ENCODE peak calls at places on chromosomes 11 and 22, in ten cellular contexts. V is HT1080, S is smooth muscle cell of the brain vasculature, X is left lobe of liver, A is NCI-H345, E is neural progenitor cell, N is epithelial cell of prostate, W is NT2/D1, C is NCI-H1092, T is HuH-7. Y is an unnamed sample.

GRCh38 chr22:32355760-32356159 is 1.9 kb upstream of the RFPL3 start:
- DNase-seq in T (peak), C (peak), X (no peak), E (peak), V (no peak), W (peak), N (no peak), S (no peak), A (no peak), Y (peak)

GRCh38 chr11:46343520-46343919 is 3.7 kb upstream of the DGKZ start:
- DNase-seq in X (no peak), E (no peak), A (no peak), N (no peak), T (no peak), C (no peak), V (no peak), W (no peak), S (no peak), Y (no peak)

GRCh38 chr22:35812600-35812999 is 94.9 kb downstream of the APOL5 start:
- DNase-seq in T (no peak), E (no peak), W (no peak), A (no peak), V (no peak), C (no peak), S (no peak), X (no peak), N (no peak), Y (no peak)

GRCh38 chr22:17831527-17832251 is 57.4 kb upstream of the BID start:
- DNase-seq in N (no peak), V (no peak), W (no peak), S (no peak), E (no peak), T (no peak), C (no peak), X (no peak), A (no peak), Y (no peak)

GRCh38 chr22:43090130-43090789 is 1.1 kb upstream of the TTLL1 start:
- DNase-seq in S (peak), X (peak), V (peak), E (peak), A (peak), C (no peak), W (no peak), N (peak), T (peak), Y (peak)

GRCh38 chr11:70885721-70886305 is 366.6 kb downstream of the SHANK2 start:
- DNase-seq in N (no peak), V (peak), S (no peak), E (no peak), C (no peak), X (no peak), T (no peak), A (peak), W (no peak), Y (no peak)

GRCh38 chr22:30016596-30016995 is 63.7 kb upstream of the HORMAD2 start:
- DNase-seq in C (no peak), A (no peak), X (no peak), W (no peak), V (no peak), E (no peak), T (no peak), S (no peak), N (no peak), Y (no peak)

GRCh38 chr11:37353192-37353591 is 755.2 kb upstream of the RAG2 start:
- DNase-seq in V (no peak), C (no peak), X (no peak), A (no peak), T (no peak), N (no peak), W (no peak), S (no peak), E (no peak), Y (no peak)

GRCh38 chr11:3192511-3193372 is 25.9 kb downstream of the MRGPRG start:
- DNase-seq in T (no peak), W (no peak), X (no peak), A (no peak), E (no peak), V (no peak), C (no peak), S (no peak), N (no peak), Y (no peak)

GRCh38 chr11:17544181-17544622 is at the start of gene USH1C:
- DNase-seq in S (no peak), N (no peak), T (peak), V (no peak), W (no peak), C (no peak), A (no peak), E (peak), X (no peak), Y (no peak)

GRCh38 chr11:78453140-78453935 is 35.7 kb upstream of the GAB2 start:
- DNase-seq in V (no peak), A (no peak), E (no peak), W (no peak), C (no peak), S (no peak), X (no peak), N (no peak), T (no peak), Y (no peak)

GRCh38 chr22:49633010-49633324 is 194.7 kb downstream of the BRD1 start:
- DNase-seq in X (no peak), C (no peak), N (no peak), A (peak), E (peak), W (no peak), S (no peak), T (no peak), V (no peak), Y (peak)

GRCh38 chr22:46331496-46331895 is 4.0 kb upstream of the TRMU start:
- DNase-seq in X (no peak), C (no peak), W (no peak), A (no peak), T (no peak), V (no peak), S (no peak), N (no peak), E (no peak), Y (no peak)

GRCh38 chr11:63917685-63918523 is 940 bp upstream of the RCOR2 start:
- DNase-seq in E (peak), W (peak), C (peak), N (no peak), S (no peak), T (peak), X (no peak), V (no peak), A (peak), Y (peak)

GRCh38 chr11:126636911-126637799 is 281.7 kb downstream of the ST3GAL4 start:
- DNase-seq in S (no peak), A (no peak), V (peak), T (no peak), W (no peak), N (no peak), E (no peak), X (no peak), C (no peak), Y (no peak)

GRCh38 chr11:69084371-69084770 is 35.6 kb downstream of the TPCN2 start:
- DNase-seq in C (no peak), X (no peak), V (no peak), N (no peak), A (no peak), S (no peak), E (no peak), W (no peak), T (no peak), Y (no peak)

GRCh38 chr11:69578167-69578566 is 62.8 kb upstream of the CCND1 start:
- DNase-seq in V (no peak), N (no peak), C (no peak), W (no peak), E (no peak), S (no peak), A (no peak), T (no peak), X (no peak), Y (no peak)

GRCh38 chr11:82978422-82979099 is 77.0 kb downstream of the DDIAS start:
- DNase-seq in E (no peak), A (no peak), N (peak), W (no peak), X (no peak), C (no peak), V (peak), S (no peak), T (no peak), Y (no peak)

GRCh38 chr22:23106906-23107367 is 34.9 kb downstream of the RSPH14 start:
- DNase-seq in N (no peak), E (no peak), X (no peak), V (no peak), C (peak), T (no peak), A (no peak), W (no peak), S (no peak), Y (peak)

GRCh38 chr22:23818541-23818940 is 20.3 kb downstream of the DERL3 start:
- DNase-seq in V (no peak), A (no peak), X (no peak), W (no peak), E (no peak), T (no peak), S (no peak), N (no peak), C (no peak), Y (no peak)

GRCh38 chr11:94553938-94554337 is 10.2 kb downstream of the FUT4 start:
- DNase-seq in N (peak), E (no peak), A (no peak), V (peak), C (peak), T (no peak), X (no peak), W (no peak), S (no peak), Y (no peak)

GRCh38 chr11:106917973-106918372 is 100.3 kb downstream of the GUCY1A2 start:
- DNase-seq in E (peak), A (no peak), N (no peak), V (peak), C (no peak), X (no peak), T (no peak), S (no peak), W (peak), Y (peak)

GRCh38 chr22:49241174-49241851 is 586.4 kb downstream of the BRD1 start:
- DNase-seq in C (no peak), N (no peak), E (no peak), X (no peak), T (no peak), V (no peak), S (no peak), A (no peak), W (no peak), Y (no peak)

GRCh38 chr22:28949788-28950187 is 66.4 kb downstream of the ZNRF3 start:
- DNase-seq in W (no peak), E (no peak), C (no peak), X (no peak), S (no peak), V (no peak), A (no peak), N (no peak), T (no peak), Y (no peak)

GRCh38 chr22:44453441-44454112 is 44.5 kb downstream of the RTL6 start:
- DNase-seq in C (no peak), X (peak), W (no peak), E (no peak), A (no peak), S (no peak), V (no peak), N (no peak), T (no peak), Y (no peak)

GRCh38 chr22:46547883-46548244 is 10.4 kb upstream of the CELSR1 start:
- DNase-seq in C (no peak), V (peak), W (no peak), S (peak), E (no peak), N (no peak), T (no peak), A (no peak), X (peak), Y (no peak)

GRCh38 chr22:39825661-39826102 is 67.9 kb downstream of the ENTHD1 start:
- DNase-seq in N (no peak), S (no peak), T (no peak), W (no peak), A (no peak), E (no peak), C (no peak), X (no peak), V (no peak), Y (no peak)

GRCh38 chr22:35950262-35950661 is 78.4 kb downstream of the RBFOX2 start:
- DNase-seq in W (no peak), A (no peak), T (no peak), V (no peak), E (peak), S (no peak), C (no peak), N (no peak), X (no peak), Y (no peak)

Y was measured in WERI-Rb-1.